ENCODE peak calls at places on chromosomes 1 and 21, in six cellular contexts. W is K562, B is H54, I is sigmoid colon, H is adrenal gland, L is H1. J is an unnamed sample.

GRCh38 chr21:34722684-34723300 is 54.0 kb downstream of the CLIC6 start:
- DNase-seq in B (no peak), H (no peak), W (peak; percentile 78), L (peak; percentile 78), I (no peak), J (no peak)

GRCh38 chr1:42747125-42747524 is 7.1 kb upstream of the CLDN19 start:
- DNase-seq in I (no peak), L (peak; percentile 86), H (peak; percentile 35), B (peak; percentile 26), W (peak; percentile 50), J (peak; percentile 68)

GRCh38 chr1:41670558-41670957 is 186.1 kb upstream of the EDN2 start:
- DNase-seq in H (no peak), L (no peak), B (peak; percentile 88), I (no peak), W (no peak), J (no peak)

GRCh38 chr1:9891207-9891606 is 18.9 kb downstream of the CTNNBIP1 start:
- DNase-seq in L (no peak), B (no peak), W (no peak), H (no peak), I (no peak), J (no peak)

GRCh38 chr1:228340686-228341449 is 65.8 kb downstream of the TRIM11 start:
- DNase-seq in B (no peak), H (peak; percentile 20), L (peak; percentile 82), W (peak; percentile 87), I (peak; percentile 53), J (no peak)

GRCh38 chr1:234933475-234933874 is 195.2 kb downstream of the TOMM20 start:
- DNase-seq in H (peak; percentile 88), I (no peak), B (peak; percentile 39), W (no peak), L (no peak), J (no peak)

GRCh38 chr21:31142600-31142999 is 104.3 kb upstream of the KRTAP19-8 start:
- DNase-seq in W (no peak), I (no peak), L (no peak), B (no peak), H (no peak), J (no peak)

GRCh38 chr1:51444096-51444495 is 75.0 kb downstream of the EPS15 start:
- DNase-seq in W (no peak), B (no peak), I (no peak), H (no peak), L (no peak), J (no peak)

GRCh38 chr1:151867321-151867720 is 13.8 kb upstream of the THEM5 start:
- DNase-seq in I (no peak), L (no peak), W (no peak), H (no peak), B (no peak), J (no peak)

GRCh38 chr1:82903626-82904025 is 1095.3 kb downstream of the TTLL7 start:
- DNase-seq in I (no peak), W (no peak), H (no peak), B (no peak), L (no peak), J (no peak)

GRCh38 chr1:1858382-1859086 is 32.4 kb downstream of the GNB1 start:
- DNase-seq in B (no peak), H (peak; percentile 76), W (peak; percentile 70), L (no peak), I (peak; percentile 88), J (no peak)

GRCh38 chr1:113809651-113810602 is 2.3 kb downstream of the RSBN1 start:
- DNase-seq in B (no peak), L (no peak), W (no peak), H (no peak), I (no peak), J (no peak)

GRCh38 chr1:39960461-39960958 is 5.6 kb downstream of the MFSD2A start:
- DNase-seq in I (no peak), W (peak; percentile 41), H (no peak), B (no peak), L (no peak), J (peak; percentile 54)

GRCh38 chr1:204659061-204659460 is 26.5 kb downstream of the LRRN2 start:
- DNase-seq in B (no peak), W (no peak), L (no peak), I (no peak), H (no peak), J (no peak)

GRCh38 chr1:204093756-204094155 is 20.8 kb downstream of the SOX13 start:
- DNase-seq in L (no peak), H (no peak), B (no peak), W (no peak), I (no peak), J (no peak)

GRCh38 chr1:180153032-180153431 is 1.6 kb upstream of the QSOX1 start:
- DNase-seq in L (no peak), I (no peak), B (no peak), H (no peak), W (no peak), J (no peak)

DNA sequence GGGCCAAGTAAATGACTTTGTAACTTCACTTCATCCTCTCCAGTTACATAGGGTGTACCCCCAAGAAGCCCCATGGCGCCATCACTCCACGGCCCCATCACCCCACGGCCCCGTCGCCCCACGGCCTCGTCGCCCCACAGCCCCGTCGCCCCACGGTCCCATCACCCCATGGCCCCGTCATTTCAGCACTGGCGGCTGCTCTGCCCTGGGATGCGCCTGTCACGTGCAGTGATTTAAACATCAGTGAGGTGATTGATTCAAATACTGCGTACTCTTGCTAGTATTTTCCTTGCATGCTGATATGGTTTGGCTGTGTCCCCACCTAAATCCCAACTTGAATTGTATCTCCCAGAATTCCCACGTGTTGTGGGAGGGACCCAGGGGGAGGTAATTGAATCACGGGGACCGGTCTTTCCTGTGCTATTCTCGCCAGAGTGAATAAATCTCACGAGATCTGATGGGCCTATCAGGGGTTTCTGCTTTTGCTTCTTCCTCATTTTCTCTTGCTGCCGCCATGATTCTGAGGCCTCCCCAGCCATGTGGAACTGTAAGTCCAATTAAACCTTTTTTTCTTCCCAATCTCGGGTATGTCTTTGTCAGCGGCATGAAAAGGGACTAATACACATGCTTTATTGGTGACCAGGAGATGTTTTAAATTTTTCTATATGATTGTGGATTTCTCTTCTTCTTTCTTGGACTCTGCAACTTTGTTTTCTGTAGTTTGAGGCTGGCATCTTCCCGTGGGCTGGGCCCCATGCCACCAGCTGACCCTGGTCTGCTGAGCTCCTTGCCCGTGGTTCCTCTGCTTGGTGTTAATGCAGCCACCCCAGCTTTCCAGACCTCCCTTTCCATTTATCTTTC is 50.1 kb upstream of the PCBP3 start:
- DNase-seq in H (peak; percentile 4), B (no peak), I (peak; percentile 57), L (no peak), W (no peak), J (no peak)
- TF ChIP-seq POLR2A in H (no peak), B (no peak), I (no peak), L (no peak), W (peak; percentile 72), J (peak; percentile 41)

DNA sequence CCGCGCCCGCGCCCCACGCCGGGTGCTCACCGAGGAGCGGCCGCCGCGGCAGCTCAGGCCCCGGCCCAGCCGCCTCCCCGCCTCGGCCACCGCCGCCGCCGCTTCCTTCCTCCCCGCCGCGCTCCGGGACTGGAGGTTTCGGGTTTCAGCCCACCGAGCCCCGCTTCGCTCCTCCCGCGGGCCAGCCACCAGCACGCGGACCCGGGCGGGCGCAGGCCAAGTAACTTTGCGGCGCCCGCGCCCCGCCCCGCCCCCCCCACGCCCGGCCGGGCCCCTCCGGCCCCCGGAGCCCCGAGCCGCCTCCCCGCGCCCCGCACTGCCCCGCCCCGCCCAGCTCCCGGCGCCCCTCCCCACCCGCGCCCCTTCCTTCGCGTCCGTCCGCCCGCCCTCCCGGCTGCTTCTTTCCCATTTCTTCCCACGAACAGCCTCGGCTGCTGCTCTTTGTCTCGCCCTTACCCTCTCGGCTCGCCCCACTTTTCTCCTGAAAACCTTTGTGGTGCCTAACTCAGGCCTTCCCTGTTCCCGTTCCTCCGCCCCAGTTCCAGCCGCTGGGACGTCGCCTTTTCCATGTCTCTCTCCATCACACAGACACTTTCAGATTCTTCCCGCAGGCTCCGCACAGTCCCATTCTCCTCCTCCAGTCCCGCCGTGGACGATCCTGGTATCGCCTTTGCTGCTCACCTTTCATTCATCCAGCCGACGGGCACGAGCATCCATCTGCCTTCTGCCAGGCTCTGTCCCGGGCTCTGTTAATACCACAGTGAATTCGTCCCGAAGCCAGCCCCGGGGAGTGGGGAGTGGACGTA is at the start of gene GPR161:
- DNase-seq in W (peak; percentile 88), B (peak; percentile 40), H (peak; percentile 44), I (peak; percentile 81), L (peak; percentile 85), J (peak; percentile 35)
- TF ChIP-seq POLR2A in W (no peak), B (no peak), H (no peak), I (no peak), L (no peak), J (no peak)

DNA sequence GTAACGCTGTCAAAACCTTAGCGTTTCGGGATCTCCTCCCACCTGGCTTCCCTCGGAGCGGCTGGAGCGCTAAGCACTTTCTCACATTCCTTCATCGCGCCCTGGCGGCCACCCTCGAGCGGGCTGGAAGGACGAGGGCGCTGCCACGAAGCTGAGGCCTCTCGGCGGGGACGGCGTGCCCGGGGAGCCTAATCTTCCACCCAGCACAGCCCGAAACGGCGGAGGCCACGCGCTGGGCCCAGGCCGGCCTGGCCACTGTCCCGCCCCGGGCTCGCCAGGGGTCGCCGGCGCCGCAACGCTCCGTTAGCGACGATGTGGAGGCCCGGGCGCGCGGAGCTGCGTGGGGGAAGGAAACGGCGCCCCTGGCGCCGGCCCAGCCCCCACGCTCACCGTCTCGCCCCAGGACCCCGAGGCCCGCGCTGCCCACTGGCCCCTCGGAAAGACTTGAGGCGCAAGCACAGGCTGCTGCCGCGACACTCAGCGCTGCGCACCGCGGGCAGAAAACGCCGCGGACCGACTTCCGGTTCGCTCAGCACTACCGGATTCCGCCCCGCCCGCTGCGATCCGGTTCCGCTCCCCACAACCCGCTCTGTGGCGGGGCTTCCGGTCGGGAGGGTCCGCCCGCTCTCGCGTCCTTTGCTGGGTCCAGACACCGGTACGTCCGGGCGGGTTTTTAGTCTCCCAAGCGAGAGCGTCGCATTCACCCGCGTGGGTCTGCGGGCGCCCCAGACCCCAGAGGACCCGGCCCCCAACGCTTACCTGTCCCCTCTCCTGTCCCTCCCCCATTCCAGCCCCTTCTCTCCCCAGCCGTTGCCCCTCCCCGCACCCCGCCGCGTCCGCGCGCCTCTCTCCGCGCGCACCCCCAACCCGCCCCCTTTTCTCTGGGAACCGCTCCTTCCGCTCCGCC is at the start of gene YBEY:
- DNase-seq in L (peak; percentile 91), W (peak; percentile 97), H (peak; percentile 90), B (peak; percentile 94), I (peak; percentile 94), J (peak; percentile 94)
- TF ChIP-seq POLR2A in L (peak; percentile 81), W (peak; percentile 95), H (peak; percentile 63), B (peak; percentile 91), I (peak; percentile 71), J (peak; percentile 69)

GRCh38 chr1:207423560-207424292 is 30.4 kb upstream of the CR2 start:
- DNase-seq in H (no peak), B (no peak), W (no peak), I (no peak), L (no peak), J (no peak)

GRCh38 chr1:207428783-207429182 is 25.3 kb upstream of the CR2 start:
- DNase-seq in W (no peak), L (no peak), I (no peak), H (no peak), B (no peak), J (no peak)

GRCh38 chr1:207427832-207428231 is 26.3 kb upstream of the CR2 start:
- DNase-seq in H (no peak), L (no peak), W (no peak), B (no peak), I (no peak), J (no peak)

GRCh38 chr1:207421078-207421477 is 33.0 kb upstream of the CR2 start:
- DNase-seq in L (no peak), W (no peak), I (no peak), B (no peak), H (no peak), J (no peak)

GRCh38 chr1:207424570-207425131 is 29.5 kb upstream of the CR2 start:
- DNase-seq in B (no peak), H (peak; percentile 23), I (no peak), L (no peak), W (no peak), J (no peak)
- TF ChIP-seq POLR2A in B (no peak), H (no peak), I (no peak), L (no peak), W (no peak), J (no peak)

J was measured in GM12891.